ENCODE peak calls at places on chromosomes 11 and 22, in five cellular contexts. One of them, this sample, is unnamed.

GRCh38 chr11:2700415-2701211 is 819 bp upstream of the KCNQ1OT1 start:
- DNase-seq in lower leg skin: peak
- DNase-seq in A549: peak
- DNase-seq in neural progenitor cell: peak
- DNase-seq in tibial nerve: peak
- DNase-seq in this sample: peak

GRCh38 chr11:85076535-85077330 is 550.4 kb downstream of the DLG2 start:
- DNase-seq in neural progenitor cell: no peak
- DNase-seq in A549: no peak
- DNase-seq in lower leg skin: no peak
- DNase-seq in tibial nerve: no peak
- DNase-seq in this sample: peak

GRCh38 chr11:10607462-10607861 is 39.0 kb upstream of the LYVE1 start:
- DNase-seq in lower leg skin: peak
- DNase-seq in neural progenitor cell: no peak
- DNase-seq in A549: no peak
- DNase-seq in tibial nerve: no peak
- DNase-seq in this sample: no peak

GRCh38 chr11:118046051-118046963 is 30.6 kb upstream of the TMPRSS4 start:
- DNase-seq in A549: no peak
- DNase-seq in neural progenitor cell: no peak
- DNase-seq in tibial nerve: no peak
- DNase-seq in lower leg skin: no peak
- DNase-seq in this sample: peak

GRCh38 chr11:68542617-68543016 is 82.1 kb downstream of the PPP6R3 start:
- DNase-seq in neural progenitor cell: no peak
- DNase-seq in tibial nerve: no peak
- DNase-seq in A549: no peak
- DNase-seq in lower leg skin: no peak
- DNase-seq in this sample: peak

GRCh38 chr11:123076484-123076883 is 14.5 kb upstream of the HSPA8 start:
- DNase-seq in tibial nerve: no peak
- DNase-seq in lower leg skin: no peak
- DNase-seq in A549: no peak
- DNase-seq in neural progenitor cell: no peak
- DNase-seq in this sample: no peak

GRCh38 chr11:85170184-85170583 is 457.0 kb downstream of the DLG2 start:
- DNase-seq in neural progenitor cell: no peak
- DNase-seq in A549: peak
- DNase-seq in lower leg skin: no peak
- DNase-seq in tibial nerve: no peak
- DNase-seq in this sample: peak

GRCh38 chr11:20342347-20343279 is 20.9 kb upstream of the HTATIP2 start:
- DNase-seq in neural progenitor cell: peak
- DNase-seq in lower leg skin: no peak
- DNase-seq in tibial nerve: no peak
- DNase-seq in A549: no peak
- DNase-seq in this sample: no peak

GRCh38 chr11:117096140-117096972 is 1.9 kb downstream of the SIK3 start:
- DNase-seq in A549: no peak
- DNase-seq in lower leg skin: no peak
- DNase-seq in tibial nerve: no peak
- DNase-seq in neural progenitor cell: peak
- DNase-seq in this sample: no peak

GRCh38 chr11:122107566-122107965 is 8.4 kb downstream of the BLID start:
- DNase-seq in neural progenitor cell: no peak
- DNase-seq in lower leg skin: no peak
- DNase-seq in tibial nerve: no peak
- DNase-seq in A549: no peak
- DNase-seq in this sample: no peak

GRCh38 chr11:131476266-131476665 is 105.9 kb downstream of the NTM start:
- DNase-seq in tibial nerve: no peak
- DNase-seq in lower leg skin: no peak
- DNase-seq in A549: no peak
- DNase-seq in neural progenitor cell: no peak
- DNase-seq in this sample: no peak

GRCh38 chr11:68122936-68123539 is 1.9 kb upstream of the CHKA start:
- DNase-seq in lower leg skin: no peak
- DNase-seq in tibial nerve: no peak
- DNase-seq in A549: no peak
- DNase-seq in neural progenitor cell: peak
- DNase-seq in this sample: no peak

GRCh38 chr22:17769716-17770082 is 4.6 kb downstream of the BID start:
- DNase-seq in lower leg skin: no peak
- DNase-seq in neural progenitor cell: no peak
- DNase-seq in tibial nerve: no peak
- DNase-seq in A549: no peak
- DNase-seq in this sample: no peak

GRCh38 chr11:128697645-128698174 is 3.8 kb downstream of the FLI1 start:
- DNase-seq in tibial nerve: no peak
- DNase-seq in lower leg skin: no peak
- DNase-seq in neural progenitor cell: no peak
- DNase-seq in A549: no peak
- DNase-seq in this sample: no peak

GRCh38 chr11:64343740-64344133 is 3.7 kb downstream of the CCDC88B start:
- DNase-seq in A549: peak
- DNase-seq in lower leg skin: no peak
- DNase-seq in tibial nerve: no peak
- DNase-seq in neural progenitor cell: peak
- DNase-seq in this sample: peak

GRCh38 chr11:94183886-94184264 is 55.2 kb downstream of the PANX1 start:
- DNase-seq in tibial nerve: peak
- DNase-seq in lower leg skin: no peak
- DNase-seq in A549: peak
- DNase-seq in neural progenitor cell: peak
- DNase-seq in this sample: peak

GRCh38 chr11:115887316-115887715 is 383.1 kb upstream of the CADM1 start:
- DNase-seq in neural progenitor cell: no peak
- DNase-seq in lower leg skin: no peak
- DNase-seq in A549: no peak
- DNase-seq in tibial nerve: no peak
- DNase-seq in this sample: no peak

GRCh38 chr22:32175751-32176644 is 16.9 kb upstream of the C22orf42 start:
- DNase-seq in tibial nerve: no peak
- DNase-seq in lower leg skin: no peak
- DNase-seq in A549: no peak
- DNase-seq in neural progenitor cell: peak
- DNase-seq in this sample: no peak

GRCh38 chr11:73980001-73980960 is 2.4 kb downstream of the UCP2 start:
- DNase-seq in neural progenitor cell: no peak
- DNase-seq in lower leg skin: peak
- DNase-seq in A549: no peak
- DNase-seq in tibial nerve: no peak
- DNase-seq in this sample: peak
- H3K4me3 ChIP-seq in neural progenitor cell: peak
- H3K4me3 ChIP-seq in lower leg skin: no peak
- H3K4me3 ChIP-seq in A549: peak
- H3K4me3 ChIP-seq in tibial nerve: no peak
- H3K4me3 ChIP-seq in this sample: no peak

GRCh38 chr11:66294626-66295620 is 3.2 kb downstream of the TMEM151A start:
- DNase-seq in neural progenitor cell: no peak
- DNase-seq in lower leg skin: no peak
- DNase-seq in tibial nerve: no peak
- DNase-seq in A549: no peak
- DNase-seq in this sample: no peak
- TF ChIP-seq CTCF in neural progenitor cell: no peak
- TF ChIP-seq CTCF in lower leg skin: no peak
- TF ChIP-seq CTCF in tibial nerve: no peak
- TF ChIP-seq CTCF in A549: no peak
- TF ChIP-seq CTCF in this sample: no peak

GRCh38 chr11:16743478-16743877 is 5.0 kb downstream of the C11orf58 start:
- DNase-seq in A549: no peak
- DNase-seq in lower leg skin: no peak
- DNase-seq in tibial nerve: no peak
- DNase-seq in neural progenitor cell: no peak
- DNase-seq in this sample: no peak
- H3K4me3 ChIP-seq in A549: no peak
- H3K4me3 ChIP-seq in lower leg skin: no peak
- H3K4me3 ChIP-seq in tibial nerve: no peak
- H3K4me3 ChIP-seq in neural progenitor cell: no peak
- H3K4me3 ChIP-seq in this sample: no peak

GRCh38 chr11:61139391-61139790 is 21.8 kb downstream of the VPS37C start:
- DNase-seq in neural progenitor cell: no peak
- DNase-seq in lower leg skin: no peak
- DNase-seq in A549: no peak
- DNase-seq in tibial nerve: no peak
- DNase-seq in this sample: no peak

GRCh38 chr11:61140416-61140815 is 20.8 kb downstream of the VPS37C start:
- DNase-seq in A549: no peak
- DNase-seq in neural progenitor cell: no peak
- DNase-seq in tibial nerve: no peak
- DNase-seq in lower leg skin: no peak
- DNase-seq in this sample: no peak

GRCh38 chr11:61138940-61139339 is 22.3 kb downstream of the VPS37C start:
- DNase-seq in tibial nerve: no peak
- DNase-seq in A549: no peak
- DNase-seq in neural progenitor cell: no peak
- DNase-seq in lower leg skin: no peak
- DNase-seq in this sample: no peak

GRCh38 chr11:61142424-61142823 is 18.8 kb downstream of the VPS37C start:
- DNase-seq in lower leg skin: no peak
- DNase-seq in neural progenitor cell: no peak
- DNase-seq in tibial nerve: no peak
- DNase-seq in A549: no peak
- DNase-seq in this sample: peak

DNA sequence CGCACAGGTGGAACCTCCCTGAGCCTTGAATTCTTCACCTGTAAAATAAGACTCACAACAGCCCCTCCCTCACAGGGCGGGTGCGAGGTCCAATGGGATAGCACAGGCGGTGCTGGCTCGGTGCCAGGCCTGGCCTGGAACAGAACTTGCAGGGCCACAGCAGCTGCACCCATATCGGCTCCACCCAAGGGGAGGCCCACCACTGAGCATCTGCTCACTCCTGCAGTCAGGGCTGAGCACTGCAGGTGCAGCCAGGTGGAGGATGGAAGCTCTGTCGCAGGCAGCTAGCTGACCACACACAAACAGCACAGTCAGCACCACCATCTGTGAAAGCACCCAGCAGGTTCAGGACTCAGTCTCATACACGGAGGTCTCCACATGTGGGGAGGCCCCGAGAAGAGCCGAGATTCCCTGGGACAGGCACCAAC is 19.6 kb downstream of the VPS37C start:
- DNase-seq in A549: no peak
- DNase-seq in neural progenitor cell: no peak
- DNase-seq in tibial nerve: no peak
- DNase-seq in lower leg skin: no peak
- DNase-seq in this sample: no peak
- TF ChIP-seq CTCF in A549: no peak
- TF ChIP-seq CTCF in neural progenitor cell: no peak
- TF ChIP-seq CTCF in tibial nerve: no peak
- TF ChIP-seq CTCF in lower leg skin: no peak
- TF ChIP-seq CTCF in this sample: no peak